ENCODE peak calls at places on chromosomes 1 and 21, in six cellular contexts. S is cardiac fibroblast, M is iPS-NIHi11, Z is NCI-H2171, W is DND-41, K is amygdala. A is an unnamed sample.

GRCh38 chr1:230600111-230601000 is 41.9 kb upstream of the COG2 start:
- DNase-seq in W (no peak), Z (no peak), K (no peak), M (no peak), S (no peak), A (no peak)

GRCh38 chr1:160993544-160993943 is 27.4 kb downstream of the F11R start:
- DNase-seq in W (no peak), K (no peak), S (peak; percentile 80), M (no peak), Z (no peak), A (peak; percentile 69)

GRCh38 chr1:44405041-44405803 is at the start of gene RNF220:
- DNase-seq in Z (peak; percentile 67), S (peak; percentile 59), M (peak; percentile 66), W (no peak), K (peak; percentile 65), A (peak; percentile 53)

GRCh38 chr1:50517488-50517887 is 94.2 kb upstream of the DMRTA2 start:
- DNase-seq in K (no peak), S (no peak), M (no peak), Z (no peak), W (no peak), A (no peak)

GRCh38 chr1:47507921-47508894 is 70.4 kb downstream of the FOXD2 start:
- DNase-seq in Z (no peak), K (no peak), M (peak; percentile 62), S (no peak), W (no peak), A (no peak)

GRCh38 chr1:156508205-156508954 is 7.8 kb upstream of the MEF2D start:
- DNase-seq in M (no peak), K (peak; percentile 58), Z (no peak), W (no peak), S (peak; percentile 46), A (peak; percentile 63)

GRCh38 chr1:203586495-203586894 is 40.1 kb upstream of the ATP2B4 start:
- DNase-seq in W (no peak), M (no peak), K (no peak), Z (no peak), S (no peak), A (no peak)

GRCh38 chr21:38968887-38969543 is 163.3 kb downstream of the ETS2 start:
- DNase-seq in K (no peak), Z (no peak), S (no peak), W (no peak), M (no peak), A (no peak)

GRCh38 chr21:38914531-38915385 is 109.0 kb downstream of the ETS2 start:
- DNase-seq in W (no peak), K (no peak), S (no peak), Z (no peak), M (peak; percentile 50), A (no peak)

GRCh38 chr1:37850352-37850955 is 8.9 kb downstream of the MTF1 start:
- DNase-seq in Z (no peak), M (no peak), K (no peak), W (no peak), S (peak; percentile 77), A (no peak)

GRCh38 chr21:15976807-15977206 is 247.0 kb downstream of the USP25 start:
- DNase-seq in S (peak; percentile 24), Z (no peak), M (no peak), W (peak; percentile 12), K (no peak), A (no peak)

GRCh38 chr1:202162049-202162417 is 1.6 kb upstream of the PTPN7 start:
- DNase-seq in M (no peak), Z (no peak), S (no peak), K (no peak), W (peak; percentile 85), A (no peak)

GRCh38 chr1:43835141-43836021 is 98.2 kb upstream of the ARTN start:
- DNase-seq in K (no peak), S (peak; percentile 88), W (no peak), M (peak; percentile 33), Z (no peak), A (peak; percentile 92)

GRCh38 chr1:51901151-51901550 is 22.6 kb upstream of the NRDC start:
- DNase-seq in K (no peak), W (no peak), Z (no peak), M (no peak), S (peak; percentile 8), A (no peak)

GRCh38 chr1:177945943-177946650 is 23.8 kb downstream of the SEC16B start:
- DNase-seq in Z (peak; percentile 28), K (peak; percentile 45), S (peak; percentile 76), M (peak; percentile 79), W (peak; percentile 65), A (peak; percentile 77)

GRCh38 chr1:154961497-154962237 is at the start of gene PYGO2:
- DNase-seq in K (peak; percentile 90), Z (peak; percentile 61), W (peak; percentile 84), S (peak; percentile 77), M (peak; percentile 92), A (peak; percentile 78)

GRCh38 chr1:178986204-178986603 is 39.5 kb upstream of the FAM20B start:
- DNase-seq in K (no peak), W (no peak), S (no peak), Z (no peak), M (no peak), A (no peak)

GRCh38 chr1:236321101-236321500 is 39.3 kb upstream of the ERO1B start:
- DNase-seq in K (no peak), W (no peak), M (no peak), Z (peak; percentile 62), S (no peak), A (no peak)

GRCh38 chr1:22889213-22889827 is 83.3 kb downstream of the LACTBL1 start:
- DNase-seq in M (peak; percentile 59), Z (no peak), W (no peak), K (no peak), S (peak; percentile 57), A (peak; percentile 58)

GRCh38 chr1:38029081-38029681 is 16.6 kb downstream of the UTP11 start:
- DNase-seq in K (peak; percentile 13), Z (peak; percentile 68), W (no peak), M (peak; percentile 79), S (peak; percentile 18), A (peak; percentile 34)

GRCh38 chr1:145706282-145706681 is 886 bp downstream of the PDZK1 start:
- DNase-seq in S (peak; percentile 53), Z (no peak), W (no peak), K (no peak), M (no peak), A (peak; percentile 43)

GRCh38 chr1:230097370-230097769 is 30.3 kb downstream of the GALNT2 start:
- DNase-seq in W (no peak), M (no peak), Z (no peak), S (no peak), K (no peak), A (no peak)

GRCh38 chr21:31526040-31526439 is 133.5 kb upstream of the SOD1 start:
- DNase-seq in W (no peak), S (no peak), K (no peak), Z (no peak), M (peak; percentile 45), A (no peak)

GRCh38 chr21:45263534-45263933 is 24.2 kb downstream of the POFUT2 start:
- DNase-seq in K (no peak), M (no peak), W (no peak), Z (no peak), S (no peak), A (no peak)

GRCh38 chr21:37658994-37659458 is 257.2 kb downstream of the KCNJ6 start:
- DNase-seq in S (peak; percentile 95), W (no peak), M (no peak), K (no peak), Z (no peak), A (peak; percentile 86)

GRCh38 chr1:10339815-10340214 is 59.0 kb upstream of the PGD start:
- DNase-seq in W (no peak), M (peak; percentile 86), S (peak; percentile 79), K (peak; percentile 39), Z (no peak), A (peak; percentile 60)

GRCh38 chr1:240491156-240491555 is 120.8 kb downstream of the GREM2 start:
- DNase-seq in S (peak; percentile 62), W (no peak), M (no peak), Z (no peak), K (no peak), A (peak; percentile 30)

GRCh38 chr1:202063093-202063492 is 52.7 kb downstream of the ELF3 start:
- DNase-seq in K (no peak), W (no peak), S (peak; percentile 29), M (peak; percentile 82), Z (no peak), A (no peak)

GRCh38 chr1:42392255-42392654 is 11.7 kb downstream of the RIMKLA start:
- DNase-seq in K (no peak), M (no peak), S (no peak), W (no peak), Z (no peak), A (no peak)

GRCh38 chr1:21586926-21587601 is 77.8 kb downstream of the ALPL start:
- DNase-seq in K (no peak), Z (no peak), S (peak; percentile 94), W (no peak), M (peak; percentile 77), A (peak; percentile 90)

GRCh38 chr21:38661296-38662223 is 144.2 kb upstream of the ETS2 start:
- DNase-seq in W (no peak), M (peak; percentile 55), K (no peak), Z (no peak), S (peak; percentile 32), A (peak; percentile 70)

GRCh38 chr1:114139540-114139939 is 14.1 kb downstream of the SYT6 start:
- DNase-seq in Z (no peak), S (no peak), K (no peak), W (no peak), M (no peak), A (no peak)

GRCh38 chr1:154970631-154971340 is at the start of gene SHC1:
- DNase-seq in Z (no peak), M (peak; percentile 90), W (peak; percentile 51), K (peak; percentile 74), S (peak; percentile 95), A (peak; percentile 96)

GRCh38 chr1:222124602-222125001 is 382.7 kb upstream of the DUSP10 start:
- DNase-seq in M (peak; percentile 35), Z (peak; percentile 2), W (no peak), S (no peak), K (no peak), A (peak; percentile 5)

GRCh38 chr1:24912359-24913273 is 17.5 kb downstream of the RUNX3 start:
- DNase-seq in M (no peak), K (no peak), Z (peak; percentile 49), W (no peak), S (no peak), A (no peak)